ENCODE peak calls at places on chromosomes 13 and 19, in seven cellular contexts. N is stimulated activated CD4-positive, alpha-beta T cell treated with anti-CD3 and anti-CD28 coated beads, Interleukin-15, amount 100 ng/mL, for 1 hour; Z is NCI-H1105 treated with DMSO at 0.1 percent for 48 hours; T is psoas muscle; L is T-cell; P is activated CD4-positive, alpha-beta T cell treated with anti-CD3 and anti-CD28 coated beads, Interleukin-2, amount 50 U/mL, for 1 hour; G is cardiac fibroblast. D is an unnamed sample.

GRCh38 chr13:29878101-29878500 is 27.7 kb upstream of the UBL3 start:
- DNase-seq in Z (no peak), G (no peak), P (no peak), L (no peak), T (no peak), N (no peak), D (no peak)

GRCh38 chr13:113157206-113157928 is 1.1 kb upstream of the PROZ start:
- DNase-seq in L (no peak), G (peak), P (no peak), T (no peak), Z (no peak), N (no peak), D (no peak)

GRCh38 chr19:39550197-39550596 is 10.2 kb upstream of the EID2 start:
- DNase-seq in G (no peak), P (no peak), Z (no peak), T (no peak), L (no peak), N (no peak), D (no peak)

GRCh38 chr13:71290963-71291937 is 575.8 kb downstream of the DACH1 start:
- DNase-seq in N (peak), G (peak), Z (peak), P (peak), T (no peak), L (peak), D (peak)

GRCh38 chr13:51534075-51534817 is 50.0 kb upstream of the WDFY2 start:
- DNase-seq in Z (no peak), P (peak), N (peak), L (peak), G (peak), T (peak), D (no peak)

GRCh38 chr13:33033361-33033812 is 17.2 kb downstream of the KL start:
- DNase-seq in N (no peak), L (no peak), T (no peak), Z (no peak), P (no peak), G (no peak), D (no peak)

GRCh38 chr19:35666251-35666913 is at the start of gene UPK1A:
- DNase-seq in Z (no peak), L (no peak), N (no peak), G (no peak), P (no peak), T (no peak), D (no peak)

GRCh38 chr13:51324714-51325440 is 14.6 kb upstream of the SERPINE3 start:
- DNase-seq in G (no peak), Z (no peak), P (no peak), L (no peak), N (no peak), T (no peak), D (no peak)

GRCh38 chr13:42649761-42650289 is 75.9 kb downstream of the TNFSF11 start:
- DNase-seq in Z (peak), T (no peak), G (no peak), L (no peak), N (no peak), P (no peak), D (peak)

GRCh38 chr19:28208745-28209144 is 1004.2 kb downstream of the UQCRFS1 start:
- DNase-seq in N (no peak), T (no peak), L (no peak), Z (no peak), P (no peak), G (no peak), D (no peak)

GRCh38 chr13:52746141-52746540 is 6.5 kb upstream of the CNMD start:
- DNase-seq in L (no peak), P (no peak), N (no peak), G (no peak), T (no peak), Z (no peak), D (no peak)

GRCh38 chr19:28793391-28794168 is 419.4 kb downstream of the UQCRFS1 start:
- DNase-seq in Z (no peak), P (no peak), T (no peak), G (no peak), L (no peak), N (no peak), D (peak)

GRCh38 chr19:12784394-12784870 is 6.9 kb upstream of the JUNB start:
- DNase-seq in Z (no peak), L (peak), N (no peak), P (peak), G (no peak), T (no peak), D (no peak)

GRCh38 chr13:37207646-37208045 is 102.2 kb upstream of the CSNK1A1L start:
- DNase-seq in T (no peak), L (no peak), P (no peak), G (peak), N (no peak), Z (no peak), D (no peak)